ENCODE peak calls at places on chromosomes 13 and 19, in five cellular contexts. One of them, this sample, is unnamed.

GRCh38 chr19:20969898-20970297 is 46.8 kb downstream of the ZNF85 start:
- DNase-seq in H1: no peak
- DNase-seq in GM12891: no peak
- DNase-seq in K562: no peak
- DNase-seq in GM12878: no peak
- DNase-seq in this sample: no peak

GRCh38 chr19:49950590-49950948 is 10.4 kb downstream of the SIGLEC11 start:
- DNase-seq in H1: no peak
- DNase-seq in GM12891: no peak
- DNase-seq in K562: no peak
- DNase-seq in GM12878: no peak
- DNase-seq in this sample: no peak

GRCh38 chr13:111533900-111534645 is 213.6 kb downstream of the TEX29 start:
- DNase-seq in H1: no peak
- DNase-seq in GM12891: no peak
- DNase-seq in K562: no peak
- DNase-seq in GM12878: no peak
- DNase-seq in this sample: no peak

GRCh38 chr13:86813198-86813597 is 858.0 kb upstream of the SLITRK5 start:
- DNase-seq in H1: no peak
- DNase-seq in GM12891: no peak
- DNase-seq in K562: no peak
- DNase-seq in GM12878: no peak
- DNase-seq in this sample: no peak

GRCh38 chr13:110414283-110414682 is 107.2 kb downstream of the COL4A2 start:
- DNase-seq in H1: no peak
- DNase-seq in GM12891: no peak
- DNase-seq in K562: no peak
- DNase-seq in GM12878: no peak
- DNase-seq in this sample: no peak

GRCh38 chr19:55484571-55485438 is at the start of gene NAT14:
- DNase-seq in H1: peak
- DNase-seq in GM12891: peak
- DNase-seq in K562: peak
- DNase-seq in GM12878: no peak
- DNase-seq in this sample: peak

GRCh38 chr19:13959962-13960862 is 7.9 kb downstream of the DCAF15 start:
- DNase-seq in H1: peak
- DNase-seq in GM12891: peak
- DNase-seq in K562: peak
- DNase-seq in GM12878: no peak
- DNase-seq in this sample: no peak

GRCh38 chr19:5143471-5144411 is 174.8 kb downstream of the KDM4B start:
- DNase-seq in H1: no peak
- DNase-seq in GM12891: no peak
- DNase-seq in K562: no peak
- DNase-seq in GM12878: no peak
- DNase-seq in this sample: no peak

GRCh38 chr19:41222240-41222639 is 3.2 kb downstream of the AXL start:
- DNase-seq in H1: no peak
- DNase-seq in GM12891: no peak
- DNase-seq in K562: no peak
- DNase-seq in GM12878: no peak
- DNase-seq in this sample: no peak

GRCh38 chr13:90793261-90793785 is 554.2 kb upstream of the MIR17HG start:
- DNase-seq in H1: no peak
- DNase-seq in GM12891: no peak
- DNase-seq in K562: no peak
- DNase-seq in GM12878: no peak
- DNase-seq in this sample: no peak

GRCh38 chr19:40356681-40357595 is 8.4 kb downstream of the PLD3 start:
- DNase-seq in H1: no peak
- DNase-seq in GM12891: no peak
- DNase-seq in K562: no peak
- DNase-seq in GM12878: no peak
- DNase-seq in this sample: no peak

GRCh38 chr13:98214008-98214643 is 37.1 kb upstream of the RNF113B start:
- DNase-seq in H1: no peak
- DNase-seq in GM12891: no peak
- DNase-seq in K562: no peak
- DNase-seq in GM12878: no peak
- DNase-seq in this sample: no peak

GRCh38 chr13:71254384-71254783 is 612.6 kb downstream of the DACH1 start:
- DNase-seq in H1: no peak
- DNase-seq in GM12891: no peak
- DNase-seq in K562: no peak
- DNase-seq in GM12878: no peak
- DNase-seq in this sample: no peak

GRCh38 chr19:57280165-57280912 is at the start of gene ZNF460:
- DNase-seq in H1: peak
- DNase-seq in GM12891: peak
- DNase-seq in K562: peak
- DNase-seq in GM12878: peak
- DNase-seq in this sample: peak

GRCh38 chr19:41785653-41786052 is 10.7 kb upstream of the CEACAM3 start:
- DNase-seq in H1: peak
- DNase-seq in GM12891: peak
- DNase-seq in K562: peak
- DNase-seq in GM12878: peak
- DNase-seq in this sample: peak

GRCh38 chr13:93249259-93249917 is 22.8 kb downstream of the GPC6 start:
- DNase-seq in H1: no peak
- DNase-seq in GM12891: no peak
- DNase-seq in K562: peak
- DNase-seq in GM12878: no peak
- DNase-seq in this sample: no peak

GRCh38 chr19:17871032-17871877 is 490 bp upstream of the SLC5A5 start:
- DNase-seq in H1: no peak
- DNase-seq in GM12891: no peak
- DNase-seq in K562: no peak
- DNase-seq in GM12878: no peak
- DNase-seq in this sample: no peak

GRCh38 chr13:49701481-49701880 is 10.2 kb upstream of the EBPL start:
- DNase-seq in H1: no peak
- DNase-seq in GM12891: no peak
- DNase-seq in K562: no peak
- DNase-seq in GM12878: no peak
- DNase-seq in this sample: no peak

GRCh38 chr19:12647047-12647446 is 19.5 kb downstream of the MAN2B1 start:
- DNase-seq in H1: no peak
- DNase-seq in GM12891: no peak
- DNase-seq in K562: no peak
- DNase-seq in GM12878: no peak
- DNase-seq in this sample: no peak

GRCh38 chr13:47908200-47908902 is 92.7 kb downstream of the SUCLA2 start:
- DNase-seq in H1: no peak
- DNase-seq in GM12891: no peak
- DNase-seq in K562: peak
- DNase-seq in GM12878: no peak
- DNase-seq in this sample: no peak

GRCh38 chr13:99227909-99228688 is 27.4 kb downstream of the UBAC2 start:
- DNase-seq in H1: no peak
- DNase-seq in GM12891: no peak
- DNase-seq in K562: no peak
- DNase-seq in GM12878: no peak
- DNase-seq in this sample: no peak

GRCh38 chr19:14433454-14434156 is 499 bp downstream of the PKN1 start:
- DNase-seq in H1: peak
- DNase-seq in GM12891: no peak
- DNase-seq in K562: no peak
- DNase-seq in GM12878: no peak
- DNase-seq in this sample: no peak

GRCh38 chr19:49710372-49710951 is 19.5 kb downstream of the CPT1C start:
- DNase-seq in H1: no peak
- DNase-seq in GM12891: no peak
- DNase-seq in K562: peak
- DNase-seq in GM12878: no peak
- DNase-seq in this sample: no peak

GRCh38 chr13:50685491-50685890 is 158.0 kb downstream of the DLEU7 start:
- DNase-seq in H1: no peak
- DNase-seq in GM12891: no peak
- DNase-seq in K562: peak
- DNase-seq in GM12878: no peak
- DNase-seq in this sample: no peak

DNA sequence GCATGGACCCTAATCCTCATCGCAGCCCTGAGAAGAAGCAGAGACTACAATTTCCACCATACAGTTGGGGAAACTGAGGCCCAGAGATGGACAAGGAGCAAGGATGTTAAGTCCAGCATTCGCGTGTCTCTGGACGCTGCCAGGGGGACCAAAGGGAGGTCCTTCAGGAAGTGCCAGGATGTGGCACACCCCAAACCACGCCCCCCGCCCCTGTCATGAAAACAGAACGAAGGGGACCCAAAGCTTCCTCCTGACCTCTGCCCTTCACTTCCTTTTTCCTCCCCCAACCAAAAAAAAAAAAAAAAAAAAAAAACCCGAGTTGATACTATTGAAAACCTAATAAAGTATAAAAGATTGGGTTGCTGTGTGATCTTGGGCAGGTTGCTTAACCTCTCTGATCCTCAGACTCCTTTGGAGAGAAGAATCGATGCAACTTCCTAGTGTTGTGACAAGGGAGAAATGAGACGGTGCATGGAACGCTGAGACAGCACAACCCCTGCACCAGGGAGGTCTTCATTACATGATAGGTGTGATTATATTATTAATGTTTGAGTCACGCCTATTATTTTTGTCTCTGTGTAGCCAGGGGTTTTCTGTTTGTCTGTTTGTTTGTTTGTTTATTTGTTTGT is 2.7 kb upstream of the ZBTB7A start:
- DNase-seq in H1: no peak
- DNase-seq in GM12891: no peak
- DNase-seq in K562: no peak
- DNase-seq in GM12878: no peak
- DNase-seq in this sample: no peak
- TF ChIP-seq TAF1 in H1: no peak
- TF ChIP-seq TAF1 in GM12891: no peak
- TF ChIP-seq TAF1 in K562: no peak
- TF ChIP-seq TAF1 in GM12878: no peak
- TF ChIP-seq TAF1 in this sample: no peak

DNA sequence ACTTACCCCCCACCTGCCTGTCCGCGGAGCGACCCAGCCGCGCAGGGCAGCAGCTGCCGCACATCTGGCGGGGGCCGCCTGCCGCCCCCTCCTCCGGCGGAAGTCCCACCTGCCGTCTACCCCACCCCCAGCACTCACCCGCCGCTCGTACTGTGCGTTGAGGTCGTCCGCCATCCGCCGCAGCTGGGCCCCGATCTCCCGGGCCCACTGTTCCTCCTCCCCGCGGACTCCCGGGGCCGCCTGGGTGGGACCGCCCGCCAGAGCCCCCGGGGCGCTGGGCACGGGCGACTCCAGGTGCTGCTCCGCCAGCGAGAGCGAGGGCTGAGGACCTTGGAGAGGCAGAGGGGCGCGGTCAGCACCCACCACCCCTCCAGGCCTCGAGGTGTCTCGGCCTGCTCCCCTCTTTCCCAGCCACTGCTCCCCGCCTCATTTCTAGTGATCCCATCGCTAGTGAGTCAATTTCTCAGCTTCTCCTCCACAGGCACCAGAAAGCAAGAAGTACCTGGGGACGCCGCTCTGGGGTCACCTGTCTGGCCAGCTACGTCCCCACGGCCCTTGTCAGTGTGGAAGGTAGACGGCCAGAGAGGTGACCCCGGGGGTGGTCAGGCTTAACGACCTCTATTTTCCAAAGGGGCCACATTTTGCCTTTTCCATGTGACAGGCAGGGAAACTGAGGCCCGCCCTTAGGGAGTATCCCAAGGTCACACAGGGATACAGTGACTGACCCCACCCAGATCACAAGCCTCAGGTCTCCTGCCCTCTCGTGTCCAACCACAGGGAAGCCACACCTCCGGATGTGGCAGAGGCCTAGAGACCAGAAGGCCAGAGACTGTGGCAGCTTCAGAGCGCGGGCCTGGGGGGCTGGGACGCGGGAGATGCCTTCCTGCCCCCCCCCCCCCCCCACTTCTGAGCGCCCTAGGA is 4.3 kb downstream of the BBC3 start:
- DNase-seq in H1: peak
- DNase-seq in GM12891: peak
- DNase-seq in K562: peak
- DNase-seq in GM12878: peak
- DNase-seq in this sample: no peak
- TF ChIP-seq POLR2A in H1: peak
- TF ChIP-seq POLR2A in GM12891: peak
- TF ChIP-seq POLR2A in K562: peak
- TF ChIP-seq POLR2A in GM12878: peak
- TF ChIP-seq POLR2A in this sample: peak

GRCh38 chr19:3621689-3622088 is 4.9 kb downstream of the CACTIN start:
- DNase-seq in H1: no peak
- DNase-seq in GM12891: no peak
- DNase-seq in K562: no peak
- DNase-seq in GM12878: no peak
- DNase-seq in this sample: no peak

GRCh38 chr19:3620817-3621547 is 5.6 kb downstream of the CACTIN start:
- DNase-seq in H1: no peak
- DNase-seq in GM12891: no peak
- DNase-seq in K562: no peak
- DNase-seq in GM12878: no peak
- DNase-seq in this sample: no peak

GRCh38 chr19:3620145-3620816 is 6.3 kb downstream of the CACTIN start:
- DNase-seq in H1: no peak
- DNase-seq in GM12891: no peak
- DNase-seq in K562: no peak
- DNase-seq in GM12878: no peak
- DNase-seq in this sample: no peak

GRCh38 chr19:3623716-3624115 is 2.9 kb downstream of the CACTIN start:
- DNase-seq in H1: no peak
- DNase-seq in GM12891: no peak
- DNase-seq in K562: no peak
- DNase-seq in GM12878: no peak
- DNase-seq in this sample: no peak

DNA sequence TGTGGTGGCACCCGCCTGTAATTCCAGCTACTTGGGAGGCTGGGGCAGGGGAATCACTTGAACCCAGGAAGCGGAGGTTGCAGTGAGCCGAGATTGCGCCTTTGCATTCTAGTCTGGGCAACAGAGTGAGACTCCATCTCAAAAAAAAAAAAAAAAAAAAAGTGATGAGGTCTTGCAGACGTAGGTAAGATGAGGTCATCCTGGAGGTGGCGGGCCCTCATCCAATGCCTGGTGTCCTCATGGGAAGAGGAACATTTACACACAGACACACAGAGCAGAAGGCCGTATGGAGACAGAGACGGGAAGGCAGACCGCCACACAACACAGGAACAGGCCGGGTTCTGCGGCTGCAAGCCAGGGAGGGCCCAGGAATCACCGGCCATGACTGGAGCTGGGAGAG is 4.4 kb downstream of the CACTIN start:
- DNase-seq in H1: no peak
- DNase-seq in GM12891: no peak
- DNase-seq in K562: no peak
- DNase-seq in GM12878: no peak
- DNase-seq in this sample: no peak
- TF ChIP-seq POLR2AphosphoS5 in H1: no peak
- TF ChIP-seq POLR2AphosphoS5 in GM12891: no peak
- TF ChIP-seq POLR2AphosphoS5 in K562: no peak
- TF ChIP-seq POLR2AphosphoS5 in GM12878: no peak
- TF ChIP-seq POLR2AphosphoS5 in this sample: no peak

GRCh38 chr13:104286566-104287290 is 1220.5 kb upstream of the SLC10A2 start:
- DNase-seq in H1: no peak
- DNase-seq in GM12891: no peak
- DNase-seq in K562: no peak
- DNase-seq in GM12878: no peak
- DNase-seq in this sample: no peak
- TF ChIP-seq TAF1 in H1: no peak
- TF ChIP-seq TAF1 in GM12891: no peak
- TF ChIP-seq TAF1 in K562: no peak
- TF ChIP-seq TAF1 in GM12878: no peak
- TF ChIP-seq TAF1 in this sample: no peak

This sample was measured in GM12892.